ENCODE peak calls at places on chromosomes 5 and 9, in nine cellular contexts. V is stomach, P is sigmoid colon, H is SK-N-SH, S is GM23248, I is astrocyte, D is choroid plexus epithelial cell, F is ovary, Z is HFF-Myc. K is an unnamed sample.

GRCh38 chr9:128992995-128993394 is 35.1 kb downstream of the SH3GLB2 start:
- DNase-seq in V (peak; percentile 51), P (no peak), H (no peak), S (peak; percentile 22), I (no peak), D (peak; percentile 43), F (no peak), Z (no peak), K (peak; percentile 58)

GRCh38 chr5:160181965-160182622 is 47.2 kb upstream of the FABP6 start:
- DNase-seq in V (no peak), P (no peak), H (no peak), S (peak; percentile 41), I (no peak), D (no peak), F (no peak), Z (peak; percentile 11), K (no peak)

GRCh38 chr9:97717866-97718265 is 20.7 kb upstream of the XPA start:
- DNase-seq in V (no peak), P (no peak), H (no peak), S (no peak), I (no peak), D (no peak), F (no peak), Z (no peak), K (no peak)

GRCh38 chr9:72931437-72931836 is 21.4 kb downstream of the ALDH1A1 start:
- DNase-seq in V (no peak), P (no peak), H (no peak), S (no peak), I (peak; percentile 18), D (no peak), F (no peak), Z (no peak), K (no peak)

GRCh38 chr9:95753762-95754465 is 121.6 kb upstream of the ERCC6L2 start:
- DNase-seq in V (no peak), P (peak; percentile 81), H (peak; percentile 72), S (no peak), I (no peak), D (no peak), F (peak; percentile 76), Z (no peak), K (no peak)

GRCh38 chr9:93124793-93125192 is 9.3 kb downstream of the NINJ1 start:
- DNase-seq in V (no peak), P (peak; percentile 64), H (no peak), S (no peak), I (no peak), D (no peak), F (peak; percentile 33), Z (no peak), K (peak; percentile 31)

GRCh38 chr9:36325081-36325828 is 67.0 kb upstream of the GNE start:
- DNase-seq in V (no peak), P (peak; percentile 70), H (no peak), S (no peak), I (no peak), D (no peak), F (no peak), Z (no peak), K (no peak)

GRCh38 chr5:149834246-149834855 is 104.2 kb downstream of the PPARGC1B start:
- DNase-seq in V (peak; percentile 61), P (no peak), H (peak; percentile 81), S (peak; percentile 85), I (peak; percentile 68), D (peak; percentile 96), F (no peak), Z (peak; percentile 75), K (peak; percentile 90)

GRCh38 chr5:133412661-133413060 is 199.7 kb downstream of the FSTL4 start:
- DNase-seq in V (no peak), P (no peak), H (no peak), S (peak; percentile 18), I (no peak), D (no peak), F (no peak), Z (no peak), K (no peak)

GRCh38 chr5:136963521-136963920 is 535.6 kb downstream of the SPOCK1 start:
- DNase-seq in V (no peak), P (no peak), H (no peak), S (no peak), I (no peak), D (no peak), F (no peak), Z (no peak), K (no peak)

GRCh38 chr5:113776832-113777525 is 263.5 kb downstream of the YTHDC2 start:
- DNase-seq in V (peak; percentile 44), P (no peak), H (no peak), S (peak; percentile 1), I (peak; percentile 7), D (peak; percentile 2), F (peak; percentile 37), Z (no peak), K (no peak)

GRCh38 chr5:143652104-143652700 is 159.8 kb upstream of the HMHB1 start:
- DNase-seq in V (no peak), P (no peak), H (no peak), S (peak; percentile 54), I (peak; percentile 74), D (peak; percentile 38), F (no peak), Z (no peak), K (no peak)

GRCh38 chr5:108655750-108656450 is 91.8 kb upstream of the FER start:
- DNase-seq in V (no peak), P (no peak), H (no peak), S (peak; percentile 83), I (peak; percentile 68), D (peak; percentile 83), F (no peak), Z (no peak), K (no peak)

GRCh38 chr9:134559013-134559412 is 82.6 kb upstream of the COL5A1 start:
- DNase-seq in V (no peak), P (peak; percentile 29), H (no peak), S (no peak), I (no peak), D (no peak), F (no peak), Z (no peak), K (no peak)

GRCh38 chr9:128927731-128928411 is 7.1 kb downstream of the PHYHD1 start:
- DNase-seq in V (peak; percentile 67), P (no peak), H (peak; percentile 85), S (peak; percentile 47), I (peak; percentile 12), D (peak; percentile 58), F (peak; percentile 69), Z (no peak), K (peak; percentile 91)

GRCh38 chr5:88145603-88146467 is 122.8 kb downstream of the TMEM161B start:
- DNase-seq in V (no peak), P (no peak), H (peak; percentile 4), S (peak; percentile 23), I (peak; percentile 30), D (no peak), F (no peak), Z (no peak), K (peak; percentile 40)
- H3K4me3 ChIP-seq in V (peak overlapping the region; percentile 30), P (no peak overlapping the region), H (no peak overlapping the region), S (no peak overlapping the region), I (peak overlapping the region; percentile 52), D (peak overlapping the region; percentile 11), F (no peak overlapping the region), Z (no peak overlapping the region), K (peak overlapping the region; percentile 19)

DNA sequence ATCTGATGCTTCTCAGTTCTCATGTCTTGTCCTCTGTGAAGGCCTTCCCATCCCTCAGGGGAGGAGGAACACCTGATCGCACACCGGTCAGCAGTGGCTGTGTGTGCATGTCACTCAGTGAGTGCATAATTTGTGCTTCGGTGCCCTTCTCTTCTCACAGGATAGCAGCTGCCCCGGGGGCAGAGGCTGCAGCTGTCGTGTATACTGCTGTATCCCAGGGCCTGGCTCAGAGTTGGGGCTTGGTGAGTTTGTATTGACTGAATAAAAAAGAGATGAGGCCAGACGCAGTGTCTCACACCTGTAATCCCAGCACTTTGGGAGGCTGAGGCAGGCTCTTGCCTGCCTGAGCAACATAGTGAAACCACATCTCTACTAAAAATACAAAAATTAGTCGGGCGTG is 49.7 kb upstream of the NCS1 start:
- DNase-seq in V (no peak), P (no peak), H (no peak), S (no peak), I (no peak), D (no peak), F (no peak), Z (no peak), K (no peak)
- H3K4me3 ChIP-seq in V (no peak overlapping the region), P (no peak overlapping the region), H (no peak overlapping the region), S (no peak overlapping the region), I (no peak overlapping the region), D (no peak overlapping the region), F (no peak overlapping the region), Z (no peak overlapping the region), K (no peak overlapping the region)

GRCh38 chr5:177592010-177592834 is at the start of gene TMED9:
- DNase-seq in V (peak; percentile 91), P (peak; percentile 88), H (peak; percentile 95), S (peak; percentile 93), I (peak; percentile 56), D (peak; percentile 79), F (peak; percentile 89), Z (no peak), K (peak; percentile 96)

GRCh38 chr5:177590406-177590805 is 1.6 kb upstream of the TMED9 start:
- DNase-seq in V (no peak), P (no peak), H (no peak), S (no peak), I (no peak), D (no peak), F (no peak), Z (no peak), K (no peak)

GRCh38 chr5:177593511-177593910 is 1.5 kb downstream of the TMED9 start:
- DNase-seq in V (no peak), P (peak; percentile 5), H (no peak), S (no peak), I (no peak), D (no peak), F (no peak), Z (no peak), K (no peak)

GRCh38 chr5:177592905-177593304 is 902 bp downstream of the TMED9 start:
- DNase-seq in V (no peak), P (peak; percentile 43), H (no peak), S (no peak), I (no peak), D (no peak), F (no peak), Z (no peak), K (no peak)

DNA sequence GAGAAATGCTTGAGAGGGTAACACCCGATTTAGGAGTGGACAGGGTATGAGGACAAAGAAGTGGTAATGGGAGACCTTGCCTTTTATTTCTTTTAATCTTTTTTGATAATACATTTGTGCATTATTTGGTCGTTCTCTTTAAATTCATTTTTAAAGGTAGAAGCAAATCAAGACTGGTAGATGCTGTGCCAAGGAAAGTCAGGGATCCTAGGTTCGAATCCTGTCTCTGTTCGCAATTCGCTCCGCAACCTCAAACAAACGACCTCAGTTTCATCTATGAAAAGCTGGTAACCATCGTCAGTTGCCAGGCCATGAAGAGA is 353 bp upstream of the TMED9 start:
- DNase-seq in V (no peak), P (no peak), H (no peak), S (no peak), I (no peak), D (no peak), F (no peak), Z (no peak), K (no peak)
- H3K4me3 ChIP-seq in V (peak overlapping the region; percentile 94), P (peak overlapping the region; percentile 97), H (peak overlapping the region; percentile 69), S (peak overlapping the region; percentile 97), I (peak overlapping the region; percentile 96), D (peak overlapping the region; percentile 42), F (peak overlapping the region; percentile 85), Z (peak overlapping the region; percentile 67), K (peak overlapping the region; percentile 34)

DNA sequence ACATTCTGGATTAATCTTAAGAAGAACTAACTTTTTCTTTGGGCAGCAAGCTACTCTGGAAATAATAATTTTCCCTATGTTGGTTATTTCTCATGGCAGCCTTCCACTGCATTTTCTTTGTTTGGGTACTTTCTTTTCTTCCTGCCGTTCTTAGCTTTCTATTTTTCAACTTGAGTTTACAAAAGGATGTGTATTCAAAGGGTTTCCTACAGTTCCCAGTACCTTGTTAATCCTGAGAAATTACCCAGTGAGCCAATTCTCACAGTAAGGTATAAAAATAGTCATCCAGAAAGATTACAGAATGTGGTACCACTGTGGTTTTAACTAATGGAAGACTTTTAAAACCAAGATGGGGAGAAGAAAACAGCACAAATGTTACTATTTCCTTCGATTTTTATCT is 20.2 kb downstream of the GPR21 start:
- DNase-seq in V (no peak), P (no peak), H (no peak), S (no peak), I (no peak), D (no peak), F (no peak), Z (no peak), K (no peak)
- H3K4me3 ChIP-seq in V (no peak overlapping the region), P (no peak overlapping the region), H (no peak overlapping the region), S (no peak overlapping the region), I (no peak overlapping the region), D (no peak overlapping the region), F (no peak overlapping the region), Z (no peak overlapping the region), K (no peak overlapping the region)

K was measured in H7.